ENCODE peak calls at places on chromosomes 13 and 19, in seven cellular contexts. One of them, this sample, is unnamed.

GRCh38 chr13:109785141-109785891 is 1.1 kb downstream of the IRS2 start:
- DNase-seq in A549: no peak
- DNase-seq in Peyer's patch: peak; percentile 67
- DNase-seq in left ventricle myocardium inferior: peak; percentile 55
- DNase-seq in body of pancreas: peak; percentile 62
- DNase-seq in fibroblast of lung: peak; percentile 72
- DNase-seq in iPS DF 6.9: no peak
- DNase-seq in this sample: peak; percentile 69

GRCh38 chr13:31909889-31910551 is 121.6 kb upstream of the FRY start:
- DNase-seq in body of pancreas: peak; percentile 66
- DNase-seq in iPS DF 6.9: peak; percentile 29
- DNase-seq in left ventricle myocardium inferior: no peak
- DNase-seq in A549: peak; percentile 4
- DNase-seq in fibroblast of lung: peak; percentile 41
- DNase-seq in Peyer's patch: peak; percentile 81
- DNase-seq in this sample: peak; percentile 52

GRCh38 chr13:101144808-101145419 is 271.4 kb downstream of the NALCN start:
- DNase-seq in body of pancreas: no peak
- DNase-seq in Peyer's patch: no peak
- DNase-seq in left ventricle myocardium inferior: no peak
- DNase-seq in fibroblast of lung: peak; percentile 47
- DNase-seq in A549: no peak
- DNase-seq in iPS DF 6.9: no peak
- DNase-seq in this sample: no peak

GRCh38 chr19:17488593-17489391 is 18.5 kb downstream of the SLC27A1 start:
- DNase-seq in body of pancreas: peak; percentile 94
- DNase-seq in fibroblast of lung: no peak
- DNase-seq in A549: no peak
- DNase-seq in Peyer's patch: peak; percentile 93
- DNase-seq in iPS DF 6.9: no peak
- DNase-seq in left ventricle myocardium inferior: peak; percentile 59
- DNase-seq in this sample: peak; percentile 52

GRCh38 chr13:97781891-97782305 is 171.6 kb upstream of the IPO5 start:
- DNase-seq in iPS DF 6.9: no peak
- DNase-seq in body of pancreas: no peak
- DNase-seq in Peyer's patch: no peak
- DNase-seq in fibroblast of lung: peak; percentile 1
- DNase-seq in left ventricle myocardium inferior: peak; percentile 27
- DNase-seq in A549: no peak
- DNase-seq in this sample: no peak

GRCh38 chr19:37718357-37718756 is 1.2 kb downstream of the ZNF607 start:
- DNase-seq in A549: no peak
- DNase-seq in Peyer's patch: no peak
- DNase-seq in left ventricle myocardium inferior: no peak
- DNase-seq in body of pancreas: peak; percentile 5
- DNase-seq in iPS DF 6.9: no peak
- DNase-seq in fibroblast of lung: no peak
- DNase-seq in this sample: no peak

GRCh38 chr19:57028804-57029525 is 90.8 kb upstream of the USP29 start:
- DNase-seq in iPS DF 6.9: no peak
- DNase-seq in fibroblast of lung: no peak
- DNase-seq in A549: no peak
- DNase-seq in left ventricle myocardium inferior: no peak
- DNase-seq in Peyer's patch: no peak
- DNase-seq in body of pancreas: no peak
- DNase-seq in this sample: no peak

GRCh38 chr19:38277969-38278680 is 13.8 kb downstream of the SPINT2 start:
- DNase-seq in Peyer's patch: peak; percentile 60
- DNase-seq in iPS DF 6.9: no peak
- DNase-seq in A549: no peak
- DNase-seq in left ventricle myocardium inferior: peak; percentile 68
- DNase-seq in fibroblast of lung: peak; percentile 63
- DNase-seq in body of pancreas: peak; percentile 51
- DNase-seq in this sample: peak; percentile 69

GRCh38 chr13:75830842-75831241 is 194.7 kb downstream of the LMO7 start:
- DNase-seq in A549: no peak
- DNase-seq in Peyer's patch: no peak
- DNase-seq in fibroblast of lung: peak; percentile 81
- DNase-seq in iPS DF 6.9: no peak
- DNase-seq in left ventricle myocardium inferior: no peak
- DNase-seq in body of pancreas: no peak
- DNase-seq in this sample: no peak

GRCh38 chr13:24267283-24267682 is 42.1 kb upstream of the C1QTNF9 start:
- DNase-seq in fibroblast of lung: peak; percentile 6
- DNase-seq in Peyer's patch: no peak
- DNase-seq in iPS DF 6.9: no peak
- DNase-seq in left ventricle myocardium inferior: no peak
- DNase-seq in A549: no peak
- DNase-seq in body of pancreas: no peak
- DNase-seq in this sample: no peak

GRCh38 chr13:97021241-97021640 is 27.0 kb upstream of the OXGR1 start:
- DNase-seq in Peyer's patch: peak; percentile 76
- DNase-seq in A549: no peak
- DNase-seq in body of pancreas: no peak
- DNase-seq in left ventricle myocardium inferior: no peak
- DNase-seq in iPS DF 6.9: no peak
- DNase-seq in fibroblast of lung: no peak
- DNase-seq in this sample: no peak

GRCh38 chr19:581399-582111 is 8.1 kb upstream of the HCN2 start:
- DNase-seq in A549: no peak
- DNase-seq in body of pancreas: no peak
- DNase-seq in Peyer's patch: no peak
- DNase-seq in left ventricle myocardium inferior: no peak
- DNase-seq in fibroblast of lung: no peak
- DNase-seq in iPS DF 6.9: no peak
- DNase-seq in this sample: no peak

GRCh38 chr13:110137677-110138008 is 169.3 kb downstream of the COL4A1 start:
- DNase-seq in iPS DF 6.9: no peak
- DNase-seq in left ventricle myocardium inferior: peak; percentile 59
- DNase-seq in body of pancreas: peak; percentile 67
- DNase-seq in A549: peak; percentile 56
- DNase-seq in fibroblast of lung: no peak
- DNase-seq in Peyer's patch: no peak
- DNase-seq in this sample: no peak

GRCh38 chr19:30666301-30666803 is 294.2 kb downstream of the ZNF536 start:
- DNase-seq in iPS DF 6.9: no peak
- DNase-seq in body of pancreas: peak; percentile 72
- DNase-seq in Peyer's patch: peak; percentile 68
- DNase-seq in fibroblast of lung: no peak
- DNase-seq in A549: peak; percentile 66
- DNase-seq in left ventricle myocardium inferior: no peak
- DNase-seq in this sample: peak; percentile 50

GRCh38 chr19:17183271-17183757 is 31.8 kb upstream of the USE1 start:
- DNase-seq in left ventricle myocardium inferior: no peak
- DNase-seq in Peyer's patch: no peak
- DNase-seq in body of pancreas: no peak
- DNase-seq in fibroblast of lung: no peak
- DNase-seq in A549: no peak
- DNase-seq in iPS DF 6.9: no peak
- DNase-seq in this sample: no peak

GRCh38 chr19:343941-344624 is 513 bp downstream of the MIER2 start:
- DNase-seq in A549: peak; percentile 47
- DNase-seq in body of pancreas: no peak
- DNase-seq in iPS DF 6.9: no peak
- DNase-seq in Peyer's patch: no peak
- DNase-seq in left ventricle myocardium inferior: no peak
- DNase-seq in fibroblast of lung: peak; percentile 14
- DNase-seq in this sample: peak; percentile 56

GRCh38 chr19:50292216-50292827 is 36.9 kb downstream of the KCNC3 start:
- DNase-seq in body of pancreas: no peak
- DNase-seq in left ventricle myocardium inferior: no peak
- DNase-seq in Peyer's patch: no peak
- DNase-seq in A549: no peak
- DNase-seq in fibroblast of lung: no peak
- DNase-seq in iPS DF 6.9: no peak
- DNase-seq in this sample: no peak

GRCh38 chr19:48368942-48369341 is 4.8 kb downstream of the SYNGR4 start:
- DNase-seq in left ventricle myocardium inferior: no peak
- DNase-seq in A549: no peak
- DNase-seq in fibroblast of lung: no peak
- DNase-seq in body of pancreas: peak; percentile 53
- DNase-seq in iPS DF 6.9: no peak
- DNase-seq in Peyer's patch: peak; percentile 76
- DNase-seq in this sample: no peak

GRCh38 chr19:49497790-49498106 is 1.5 kb downstream of the RPS11 start:
- DNase-seq in fibroblast of lung: no peak
- DNase-seq in left ventricle myocardium inferior: no peak
- DNase-seq in iPS DF 6.9: no peak
- DNase-seq in A549: no peak
- DNase-seq in Peyer's patch: no peak
- DNase-seq in body of pancreas: no peak
- DNase-seq in this sample: no peak

GRCh38 chr13:31912641-31913401 is 118.8 kb upstream of the FRY start:
- DNase-seq in left ventricle myocardium inferior: no peak
- DNase-seq in fibroblast of lung: no peak
- DNase-seq in body of pancreas: no peak
- DNase-seq in A549: no peak
- DNase-seq in Peyer's patch: no peak
- DNase-seq in iPS DF 6.9: no peak
- DNase-seq in this sample: no peak

GRCh38 chr13:74144269-74144668 is 10.1 kb upstream of the KLF12 start:
- DNase-seq in iPS DF 6.9: no peak
- DNase-seq in Peyer's patch: no peak
- DNase-seq in A549: no peak
- DNase-seq in fibroblast of lung: no peak
- DNase-seq in left ventricle myocardium inferior: no peak
- DNase-seq in body of pancreas: no peak
- DNase-seq in this sample: no peak

GRCh38 chr13:74142257-74142656 is 8.1 kb upstream of the KLF12 start:
- DNase-seq in iPS DF 6.9: no peak
- DNase-seq in A549: no peak
- DNase-seq in fibroblast of lung: no peak
- DNase-seq in Peyer's patch: no peak
- DNase-seq in left ventricle myocardium inferior: no peak
- DNase-seq in body of pancreas: no peak
- DNase-seq in this sample: no peak

GRCh38 chr13:74148437-74148836 is 14.2 kb upstream of the KLF12 start:
- DNase-seq in iPS DF 6.9: no peak
- DNase-seq in fibroblast of lung: no peak
- DNase-seq in body of pancreas: no peak
- DNase-seq in A549: no peak
- DNase-seq in Peyer's patch: no peak
- DNase-seq in left ventricle myocardium inferior: no peak
- DNase-seq in this sample: no peak

GRCh38 chr13:74145249-74145970 is 11.2 kb upstream of the KLF12 start:
- DNase-seq in Peyer's patch: no peak
- DNase-seq in left ventricle myocardium inferior: no peak
- DNase-seq in fibroblast of lung: peak; percentile 81
- DNase-seq in iPS DF 6.9: no peak
- DNase-seq in body of pancreas: no peak
- DNase-seq in A549: no peak
- DNase-seq in this sample: no peak
- H3K27ac ChIP-seq in Peyer's patch: no peak overlapping the region
- H3K27ac ChIP-seq in left ventricle myocardium inferior: no peak overlapping the region
- H3K27ac ChIP-seq in fibroblast of lung: no peak overlapping the region
- H3K27ac ChIP-seq in iPS DF 6.9: no peak overlapping the region
- H3K27ac ChIP-seq in body of pancreas: no peak overlapping the region
- H3K27ac ChIP-seq in A549: no peak overlapping the region
- H3K27ac ChIP-seq in this sample: no peak overlapping the region

GRCh38 chr19:45496349-45496953 is 396 bp downstream of the RTN2 start:
- DNase-seq in Peyer's patch: peak; percentile 61
- DNase-seq in fibroblast of lung: no peak
- DNase-seq in A549: no peak
- DNase-seq in body of pancreas: no peak
- DNase-seq in iPS DF 6.9: no peak
- DNase-seq in left ventricle myocardium inferior: no peak
- DNase-seq in this sample: peak; percentile 70

GRCh38 chr19:45494261-45494916 is 2.5 kb downstream of the RTN2 start:
- DNase-seq in body of pancreas: no peak
- DNase-seq in left ventricle myocardium inferior: no peak
- DNase-seq in Peyer's patch: no peak
- DNase-seq in A549: no peak
- DNase-seq in fibroblast of lung: no peak
- DNase-seq in iPS DF 6.9: no peak
- DNase-seq in this sample: no peak

GRCh38 chr19:45492627-45493470 is 4.0 kb downstream of the RTN2 start:
- DNase-seq in body of pancreas: no peak
- DNase-seq in left ventricle myocardium inferior: peak; percentile 63
- DNase-seq in Peyer's patch: peak; percentile 65
- DNase-seq in A549: no peak
- DNase-seq in fibroblast of lung: peak; percentile 67
- DNase-seq in iPS DF 6.9: no peak
- DNase-seq in this sample: no peak

GRCh38 chr19:45497791-45498190 is 452 bp upstream of the PPM1N start:
- DNase-seq in fibroblast of lung: no peak
- DNase-seq in left ventricle myocardium inferior: no peak
- DNase-seq in iPS DF 6.9: no peak
- DNase-seq in body of pancreas: no peak
- DNase-seq in A549: no peak
- DNase-seq in Peyer's patch: no peak
- DNase-seq in this sample: no peak

GRCh38 chr19:45495178-45495577 is 1.7 kb downstream of the RTN2 start:
- DNase-seq in A549: no peak
- DNase-seq in iPS DF 6.9: no peak
- DNase-seq in left ventricle myocardium inferior: no peak
- DNase-seq in Peyer's patch: no peak
- DNase-seq in body of pancreas: no peak
- DNase-seq in fibroblast of lung: no peak
- DNase-seq in this sample: no peak
- H3K4me1 ChIP-seq in A549: peaks cover 20% of the 10 kb centered on the region
- H3K4me1 ChIP-seq in iPS DF 6.9: peaks cover 4% of the 10 kb centered on the region
- H3K4me1 ChIP-seq in left ventricle myocardium inferior: peaks cover 53% of the 10 kb centered on the region
- H3K4me1 ChIP-seq in Peyer's patch: peaks cover 5% of the 10 kb centered on the region
- H3K4me1 ChIP-seq in body of pancreas: peaks cover 36% of the 10 kb centered on the region
- H3K4me1 ChIP-seq in fibroblast of lung: peaks cover 11% of the 10 kb centered on the region
- H3K4me1 ChIP-seq in this sample: peaks cover 9% of the 10 kb centered on the region

DNA sequence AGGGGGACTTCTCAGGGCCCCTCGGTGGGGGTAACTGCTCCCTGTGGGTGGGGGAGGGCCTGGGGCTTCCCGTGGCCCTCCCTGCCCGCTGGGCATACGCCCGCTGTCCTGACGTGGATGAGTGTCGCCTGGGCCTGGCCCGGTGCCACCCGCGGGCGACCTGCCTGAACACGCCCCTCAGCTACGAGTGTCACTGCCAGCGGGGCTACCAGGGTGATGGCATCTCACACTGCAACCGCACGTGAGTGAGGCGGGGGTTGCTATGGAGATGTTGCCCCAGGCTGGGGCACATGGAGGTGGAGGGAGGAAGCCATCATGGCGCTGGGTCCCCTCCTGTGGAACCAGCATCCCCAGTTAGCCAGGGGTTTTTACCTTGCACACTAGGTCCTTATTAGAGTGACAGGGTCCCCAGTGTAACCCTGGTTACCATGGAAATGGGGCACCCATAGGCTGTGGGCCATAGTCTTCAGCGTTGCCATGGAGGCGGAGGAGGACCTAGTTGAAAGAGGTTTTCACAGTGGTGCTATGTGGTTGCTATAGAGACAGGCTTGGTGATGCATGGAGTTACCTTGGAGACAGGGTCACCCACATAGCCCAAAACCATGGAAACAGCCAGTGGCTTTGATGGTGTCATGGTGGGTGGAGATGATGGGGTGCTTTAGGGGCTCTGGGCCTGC is 26.9 kb downstream of the MEGF8 start:
- DNase-seq in left ventricle myocardium inferior: no peak
- DNase-seq in body of pancreas: no peak
- DNase-seq in Peyer's patch: no peak
- DNase-seq in A549: no peak
- DNase-seq in iPS DF 6.9: no peak
- DNase-seq in fibroblast of lung: peak; percentile 15
- DNase-seq in this sample: no peak
- H3K27ac ChIP-seq in left ventricle myocardium inferior: no peak overlapping the region
- H3K27ac ChIP-seq in body of pancreas: no peak overlapping the region
- H3K27ac ChIP-seq in Peyer's patch: no peak overlapping the region
- H3K27ac ChIP-seq in A549: no peak overlapping the region
- H3K27ac ChIP-seq in iPS DF 6.9: no peak overlapping the region
- H3K27ac ChIP-seq in fibroblast of lung: no peak overlapping the region
- H3K27ac ChIP-seq in this sample: no peak overlapping the region

GRCh38 chr19:41859618-41860418 is at the start of gene RPS19:
- DNase-seq in body of pancreas: peak; percentile 99
- DNase-seq in left ventricle myocardium inferior: peak; percentile 98
- DNase-seq in iPS DF 6.9: peak; percentile 98
- DNase-seq in Peyer's patch: peak; percentile 99
- DNase-seq in fibroblast of lung: peak; percentile 97
- DNase-seq in A549: peak; percentile 100
- DNase-seq in this sample: peak; percentile 99
- H3K4me1 ChIP-seq in body of pancreas: peaks cover 39% of the 10 kb centered on the region
- H3K4me1 ChIP-seq in left ventricle myocardium inferior: peaks cover 47% of the 10 kb centered on the region
- H3K4me1 ChIP-seq in iPS DF 6.9: peaks cover 2% of the 10 kb centered on the region
- H3K4me1 ChIP-seq in Peyer's patch: no peaks in the 10 kb centered on the region
- H3K4me1 ChIP-seq in fibroblast of lung: peaks cover 8% of the 10 kb centered on the region
- H3K4me1 ChIP-seq in A549: peaks cover 40% of the 10 kb centered on the region
- H3K4me1 ChIP-seq in this sample: peaks cover 6% of the 10 kb centered on the region